ENCODE peak calls at places on chromosome 16, in six cellular contexts. E, J, B, W, U and V are unnamed samples.

GRCh38 chr16:31355701-31356100 is 725 bp downstream of the ITGAX start:
- DNase-seq in J (no peak), B (no peak), U (no peak), W (no peak), E (no peak), V (no peak)

GRCh38 chr16:8866118-8866883 is 2.5 kb downstream of the CARHSP1 start:
- DNase-seq in U (no peak), E (no peak), B (peak; percentile 62), W (peak; percentile 60), J (no peak), V (peak; percentile 86)

GRCh38 chr16:66359811-66360608 is 6.5 kb upstream of the CDH5 start:
- DNase-seq in U (no peak), W (no peak), J (no peak), E (no peak), B (peak; percentile 58), V (peak; percentile 56)

GRCh38 chr16:29317269-29317668 is 89.2 kb downstream of the NPIPB11 start:
- DNase-seq in B (no peak), U (no peak), E (no peak), J (no peak), W (no peak), V (no peak)

GRCh38 chr16:610513-611381 is 20.0 kb upstream of the WFIKKN1 start:
- DNase-seq in E (peak; percentile 75), W (peak; percentile 81), U (no peak), B (no peak), J (peak; percentile 83), V (peak; percentile 75)

GRCh38 chr16:24852281-24852721 is 6.5 kb downstream of the SLC5A11 start:
- DNase-seq in J (no peak), E (no peak), U (no peak), B (no peak), W (no peak), V (no peak)

GRCh38 chr16:30561212-30561816 is 3.1 kb upstream of the ZNF764 start:
- DNase-seq in J (peak; percentile 65), E (peak; percentile 35), W (peak; percentile 36), B (no peak), U (peak; percentile 53), V (peak; percentile 76)

GRCh38 chr16:20883554-20884239 is 16.5 kb downstream of the DCUN1D3 start:
- DNase-seq in E (no peak), W (no peak), B (no peak), U (no peak), J (no peak), V (no peak)

GRCh38 chr16:10333321-10334032 is 52.4 kb upstream of the ATF7IP2 start:
- DNase-seq in J (no peak), U (no peak), W (peak; percentile 12), B (no peak), E (no peak), V (no peak)

GRCh38 chr16:11672206-11673090 is 4.2 kb downstream of the SNN start:
- DNase-seq in B (no peak), J (no peak), U (no peak), W (no peak), E (no peak), V (peak; percentile 66)

GRCh38 chr16:83574388-83574787 is 233.4 kb upstream of the HSBP1 start:
- DNase-seq in E (no peak), J (no peak), U (no peak), W (no peak), B (no peak), V (no peak)

GRCh38 chr16:1459967-1460366 is 14.9 kb downstream of the CLCN7 start:
- DNase-seq in E (no peak), U (no peak), B (no peak), J (peak; percentile 35), W (no peak), V (no peak)

GRCh38 chr16:80746231-80746630 is 58.2 kb downstream of the CDYL2 start:
- DNase-seq in U (no peak), B (no peak), E (no peak), J (no peak), W (no peak), V (no peak)

GRCh38 chr16:82192665-82193064 is 22.6 kb upstream of the MPHOSPH6 start:
- DNase-seq in U (no peak), W (no peak), E (no peak), B (no peak), J (no peak), V (no peak)

GRCh38 chr16:17026600-17027242 is 444.0 kb downstream of the XYLT1 start:
- DNase-seq in J (no peak), U (no peak), W (peak; percentile 5), E (no peak), B (no peak), V (no peak)

GRCh38 chr16:62137991-62138390 is 101.8 kb upstream of the CDH8 start:
- DNase-seq in J (no peak), B (no peak), W (no peak), E (no peak), U (no peak), V (no peak)

GRCh38 chr16:8935989-8936388 is 27.7 kb downstream of the USP7 start:
- DNase-seq in B (no peak), U (no peak), W (no peak), E (no peak), J (no peak), V (no peak)

GRCh38 chr16:66240088-66240487 is 126.4 kb upstream of the CDH5 start:
- DNase-seq in E (no peak), W (no peak), B (no peak), J (no peak), U (no peak), V (no peak)

GRCh38 chr16:86786338-86786737 is 208.0 kb downstream of the FOXL1 start:
- DNase-seq in U (no peak), J (no peak), B (no peak), W (no peak), E (no peak), V (no peak)

GRCh38 chr16:49078571-49078970 is 203.1 kb downstream of the CBLN1 start:
- DNase-seq in U (no peak), J (no peak), W (no peak), B (no peak), E (no peak), V (no peak)

GRCh38 chr16:14335297-14335696 is 264.2 kb downstream of the MRTFB start:
- DNase-seq in B (no peak), W (peak; percentile 30), E (no peak), U (no peak), J (no peak), V (no peak)

GRCh38 chr16:892536-893255 is 78.1 kb downstream of the LMF1 start:
- DNase-seq in E (no peak), J (no peak), W (no peak), B (no peak), U (no peak), V (peak; percentile 56)

GRCh38 chr16:30949655-30950515 is 1.0 kb downstream of the ORAI3 start:
- DNase-seq in W (peak; percentile 69), B (peak; percentile 87), E (peak; percentile 91), J (peak; percentile 86), U (peak; percentile 99), V (peak; percentile 92)

GRCh38 chr16:12661656-12662172 is 142.0 kb downstream of the CPPED1 start:
- DNase-seq in U (peak; percentile 30), W (peak; percentile 9), J (no peak), E (no peak), B (no peak), V (no peak)

GRCh38 chr16:79758615-79759346 is 158.2 kb upstream of the MAF start:
- DNase-seq in E (no peak), J (no peak), B (no peak), U (no peak), W (no peak), V (no peak)

GRCh38 chr16:84600343-84601229 is 17.3 kb downstream of the COTL1 start:
- DNase-seq in W (no peak), U (no peak), E (no peak), J (no peak), B (no peak), V (no peak)
- H3K4me1 ChIP-seq in W (no peaks in the 10 kb centered on the region), U (peaks cover 16% of the 10 kb centered on the region), E (peaks cover 63% of the 10 kb centered on the region), J (peaks cover 88% of the 10 kb centered on the region), B (peaks cover 36% of the 10 kb centered on the region), V (no peaks in the 10 kb centered on the region)

DNA sequence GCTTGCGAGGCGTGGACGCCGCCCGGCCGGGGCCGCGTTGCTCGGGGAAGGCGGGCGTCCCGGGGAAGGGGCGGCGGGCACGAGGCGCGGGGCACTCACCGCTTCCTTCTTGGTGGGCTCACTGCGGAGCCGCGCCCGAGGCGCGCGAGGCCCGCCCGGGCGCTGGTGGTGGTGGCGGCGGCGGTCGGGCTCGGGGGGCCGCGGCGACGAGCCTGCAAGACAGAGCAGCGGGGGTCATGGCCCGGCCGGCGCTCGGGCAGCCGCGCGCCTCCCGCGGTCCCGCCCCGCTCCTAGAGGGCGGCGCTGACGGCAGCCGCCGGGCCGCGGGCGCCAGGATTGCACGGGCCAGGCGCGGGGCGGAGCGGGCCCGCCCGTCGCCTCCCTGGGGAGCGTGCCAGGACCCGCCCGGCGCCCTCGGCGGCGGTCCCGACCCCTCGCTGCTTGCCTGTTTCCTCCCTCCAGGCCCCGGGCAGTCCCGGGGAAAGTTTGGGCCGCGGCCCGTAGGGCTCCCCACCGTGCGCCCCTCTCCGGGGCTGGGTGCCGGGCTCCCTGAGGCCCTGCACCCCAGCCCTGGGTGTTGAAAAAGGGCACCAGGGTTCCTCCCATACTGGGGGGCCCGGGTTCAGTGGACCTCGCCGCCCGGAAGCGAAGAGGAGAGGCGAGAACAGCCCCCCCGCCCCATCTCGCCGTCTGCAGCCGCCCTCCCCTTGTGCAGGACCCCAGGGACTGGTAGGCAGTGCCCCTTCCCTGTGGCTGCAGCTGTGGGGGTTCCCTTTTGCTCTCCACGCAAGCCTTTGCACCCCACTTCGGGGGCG is at the start of gene C16orf74:
- DNase-seq in E (peak; percentile 39), W (peak; percentile 71), J (peak; percentile 61), B (peak; percentile 46), U (peak; percentile 73), V (peak; percentile 51)
- H3K4me3 ChIP-seq in E (peak within 1 kb of the TSS; percentile 60), W (no peak within 1 kb of the TSS), J (peak within 1 kb of the TSS; percentile 66), B (peak within 1 kb of the TSS; percentile 77), U (peak within 1 kb of the TSS; percentile 91), V (peak within 1 kb of the TSS; percentile 78)

GRCh38 chr16:89407925-89408300 is 82.4 kb downstream of the ANKRD11 start:
- DNase-seq in B (peak; percentile 33), J (no peak), E (no peak), U (no peak), W (peak; percentile 32), V (peak; percentile 68)
- H3K4me1 ChIP-seq in B (peaks cover 98% of the 10 kb centered on the region), J (peaks cover 83% of the 10 kb centered on the region), E (peaks cover 73% of the 10 kb centered on the region), U (no peaks in the 10 kb centered on the region), W (peaks cover 96% of the 10 kb centered on the region), V (peaks cover 48% of the 10 kb centered on the region)

GRCh38 chr16:67647111-67647651 is 2.2 kb downstream of the CARMIL2 start:
- DNase-seq in J (peak; percentile 27), U (no peak), W (no peak), E (no peak), B (no peak), V (peak; percentile 26)

GRCh38 chr16:67649494-67649931 is 4.6 kb downstream of the CARMIL2 start:
- DNase-seq in U (no peak), J (peak; percentile 38), E (no peak), B (no peak), W (no peak), V (peak; percentile 72)

GRCh38 chr16:67648088-67648763 is 3.3 kb downstream of the CARMIL2 start:
- DNase-seq in U (no peak), J (peak; percentile 33), E (no peak), B (no peak), W (no peak), V (peak; percentile 44)

GRCh38 chr16:67648764-67649407 is 3.9 kb downstream of the CARMIL2 start:
- DNase-seq in J (no peak), B (no peak), E (no peak), U (no peak), W (no peak), V (no peak)

DNA sequence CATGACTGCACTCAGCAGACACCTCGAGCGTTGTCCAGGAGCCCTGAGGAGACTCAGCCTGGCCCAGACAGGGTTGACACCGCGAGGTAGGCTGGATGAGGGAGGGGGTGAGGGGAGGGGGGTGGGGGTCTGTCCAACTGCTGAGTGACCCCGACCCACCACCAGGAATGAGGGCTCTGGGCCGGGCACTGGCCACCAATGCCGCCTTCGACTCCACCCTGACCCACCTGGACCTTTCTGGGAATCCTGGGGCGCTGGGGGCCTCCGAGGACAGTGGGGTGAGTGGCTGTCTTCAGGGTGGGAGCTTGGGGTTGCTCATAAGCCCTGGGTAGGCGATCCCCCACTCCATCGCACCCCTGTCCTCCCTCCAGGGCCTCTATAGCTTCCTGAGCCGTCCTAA is 2.7 kb downstream of the CARMIL2 start:
- DNase-seq in W (no peak), E (no peak), B (no peak), U (no peak), J (peak; percentile 35), V (no peak)
- H3K4me3 ChIP-seq in W (no peak overlapping the region), E (no peak overlapping the region), B (no peak overlapping the region), U (no peak overlapping the region), J (no peak overlapping the region), V (no peak overlapping the region)